ENCODE peak calls at places on chromosomes 13 and 19, in seven cellular contexts. One of them, this sample, is unnamed.

GRCh38 chr13:105735269-105735668 is 800.2 kb downstream of the EFNB2 start:
- DNase-seq in breast epithelium: no peak
- DNase-seq in fibroblast of pulmonary artery: no peak
- DNase-seq in BJ: no peak
- DNase-seq in A549: no peak
- DNase-seq in endodermal cell: no peak
- DNase-seq in left ventricle myocardium inferior: no peak
- DNase-seq in this sample: no peak

GRCh38 chr13:23470706-23471610 is 37.5 kb upstream of the SACS start:
- DNase-seq in breast epithelium: no peak
- DNase-seq in fibroblast of pulmonary artery: no peak
- DNase-seq in BJ: no peak
- DNase-seq in A549: no peak
- DNase-seq in endodermal cell: no peak
- DNase-seq in left ventricle myocardium inferior: no peak
- DNase-seq in this sample: peak

GRCh38 chr19:45607071-45608029 is 5.3 kb upstream of the GPR4 start:
- DNase-seq in breast epithelium: peak
- DNase-seq in fibroblast of pulmonary artery: peak
- DNase-seq in BJ: no peak
- DNase-seq in A549: peak
- DNase-seq in endodermal cell: peak
- DNase-seq in left ventricle myocardium inferior: peak
- DNase-seq in this sample: no peak

GRCh38 chr13:40445557-40445990 is 220.9 kb downstream of the FOXO1 start:
- DNase-seq in breast epithelium: no peak
- DNase-seq in fibroblast of pulmonary artery: peak
- DNase-seq in BJ: no peak
- DNase-seq in A549: no peak
- DNase-seq in endodermal cell: no peak
- DNase-seq in left ventricle myocardium inferior: peak
- DNase-seq in this sample: no peak

GRCh38 chr13:99506632-99507031 is 5.4 kb downstream of the TM9SF2 start:
- DNase-seq in breast epithelium: no peak
- DNase-seq in fibroblast of pulmonary artery: no peak
- DNase-seq in BJ: no peak
- DNase-seq in A549: no peak
- DNase-seq in endodermal cell: no peak
- DNase-seq in left ventricle myocardium inferior: no peak
- DNase-seq in this sample: no peak

GRCh38 chr19:17952041-17952976 is 14.6 kb upstream of the KCNN1 start:
- DNase-seq in breast epithelium: no peak
- DNase-seq in fibroblast of pulmonary artery: no peak
- DNase-seq in BJ: no peak
- DNase-seq in A549: no peak
- DNase-seq in endodermal cell: peak
- DNase-seq in left ventricle myocardium inferior: no peak
- DNase-seq in this sample: no peak

GRCh38 chr13:32535748-32536147 is 2.8 kb downstream of the N4BP2L2 start:
- DNase-seq in breast epithelium: no peak
- DNase-seq in fibroblast of pulmonary artery: no peak
- DNase-seq in BJ: no peak
- DNase-seq in A549: no peak
- DNase-seq in endodermal cell: no peak
- DNase-seq in left ventricle myocardium inferior: no peak
- DNase-seq in this sample: no peak

GRCh38 chr19:33916792-33917191 is 120.1 kb downstream of the KCTD15 start:
- DNase-seq in breast epithelium: no peak
- DNase-seq in fibroblast of pulmonary artery: no peak
- DNase-seq in BJ: no peak
- DNase-seq in A549: no peak
- DNase-seq in endodermal cell: no peak
- DNase-seq in left ventricle myocardium inferior: no peak
- DNase-seq in this sample: no peak

GRCh38 chr13:108270442-108270841 is 924 bp downstream of the TNFSF13B start:
- DNase-seq in breast epithelium: no peak
- DNase-seq in fibroblast of pulmonary artery: no peak
- DNase-seq in BJ: no peak
- DNase-seq in A549: no peak
- DNase-seq in endodermal cell: no peak
- DNase-seq in left ventricle myocardium inferior: no peak
- DNase-seq in this sample: no peak

GRCh38 chr19:11422163-11423068 is 3.3 kb upstream of the RGL3 start:
- DNase-seq in breast epithelium: peak
- DNase-seq in fibroblast of pulmonary artery: peak
- DNase-seq in BJ: peak
- DNase-seq in A549: peak
- DNase-seq in endodermal cell: peak
- DNase-seq in left ventricle myocardium inferior: peak
- DNase-seq in this sample: no peak

GRCh38 chr19:11418518-11419506 is at the start of gene RGL3:
- DNase-seq in breast epithelium: no peak
- DNase-seq in fibroblast of pulmonary artery: no peak
- DNase-seq in BJ: no peak
- DNase-seq in A549: no peak
- DNase-seq in endodermal cell: peak
- DNase-seq in left ventricle myocardium inferior: peak
- DNase-seq in this sample: no peak

GRCh38 chr19:11421607-11422098 is 2.5 kb upstream of the RGL3 start:
- DNase-seq in breast epithelium: no peak
- DNase-seq in fibroblast of pulmonary artery: no peak
- DNase-seq in BJ: no peak
- DNase-seq in A549: no peak
- DNase-seq in endodermal cell: peak
- DNase-seq in left ventricle myocardium inferior: peak
- DNase-seq in this sample: no peak

GRCh38 chr19:11420894-11421606 is 1.9 kb upstream of the RGL3 start:
- DNase-seq in breast epithelium: no peak
- DNase-seq in fibroblast of pulmonary artery: no peak
- DNase-seq in BJ: no peak
- DNase-seq in A549: no peak
- DNase-seq in endodermal cell: peak
- DNase-seq in left ventricle myocardium inferior: peak
- DNase-seq in this sample: no peak

DNA sequence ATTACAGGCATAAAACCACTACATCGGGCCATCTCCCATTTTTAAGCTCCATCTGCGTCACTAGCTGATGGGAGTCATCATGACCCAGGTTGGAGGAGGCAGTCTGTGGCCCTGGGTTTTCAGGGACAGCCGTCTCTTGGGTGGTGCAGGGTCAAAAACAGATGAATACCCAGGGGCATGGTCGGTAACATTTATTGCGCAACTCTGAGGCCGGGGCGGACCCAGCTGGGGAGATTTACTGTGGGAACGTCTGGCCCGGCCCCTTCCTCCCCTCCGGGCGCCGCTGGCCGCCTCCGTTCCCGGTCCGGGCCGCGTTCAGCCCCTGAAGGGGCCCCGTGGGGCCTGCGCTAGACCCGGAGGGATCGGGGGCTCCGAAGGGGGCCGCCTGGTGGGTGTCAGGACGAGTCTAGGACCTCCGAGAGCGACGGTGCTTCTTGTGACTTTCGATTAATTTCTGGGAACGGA is 1.3 kb upstream of the RGL3 start:
- DNase-seq in breast epithelium: no peak
- DNase-seq in fibroblast of pulmonary artery: peak
- DNase-seq in BJ: no peak
- DNase-seq in A549: no peak
- DNase-seq in endodermal cell: peak
- DNase-seq in left ventricle myocardium inferior: peak
- DNase-seq in this sample: no peak
- H3K4me3 ChIP-seq in breast epithelium: peak
- H3K4me3 ChIP-seq in fibroblast of pulmonary artery: peak
- H3K4me3 ChIP-seq in BJ: peak
- H3K4me3 ChIP-seq in A549: no peak
- H3K4me3 ChIP-seq in endodermal cell: peak
- H3K4me3 ChIP-seq in left ventricle myocardium inferior: peak
- H3K4me3 ChIP-seq in this sample: no peak

GRCh38 chr13:52141299-52141698 is 12.4 kb upstream of the NEK5 start:
- DNase-seq in breast epithelium: no peak
- DNase-seq in fibroblast of pulmonary artery: no peak
- DNase-seq in BJ: no peak
- DNase-seq in A549: no peak
- DNase-seq in endodermal cell: no peak
- DNase-seq in left ventricle myocardium inferior: no peak
- DNase-seq in this sample: no peak
- TF ChIP-seq CTCF in breast epithelium: no peak
- TF ChIP-seq CTCF in fibroblast of pulmonary artery: no peak
- TF ChIP-seq CTCF in BJ: no peak
- TF ChIP-seq CTCF in A549: no peak
- TF ChIP-seq CTCF in endodermal cell: peak
- TF ChIP-seq CTCF in left ventricle myocardium inferior: peak
- TF ChIP-seq CTCF in this sample: no peak

DNA sequence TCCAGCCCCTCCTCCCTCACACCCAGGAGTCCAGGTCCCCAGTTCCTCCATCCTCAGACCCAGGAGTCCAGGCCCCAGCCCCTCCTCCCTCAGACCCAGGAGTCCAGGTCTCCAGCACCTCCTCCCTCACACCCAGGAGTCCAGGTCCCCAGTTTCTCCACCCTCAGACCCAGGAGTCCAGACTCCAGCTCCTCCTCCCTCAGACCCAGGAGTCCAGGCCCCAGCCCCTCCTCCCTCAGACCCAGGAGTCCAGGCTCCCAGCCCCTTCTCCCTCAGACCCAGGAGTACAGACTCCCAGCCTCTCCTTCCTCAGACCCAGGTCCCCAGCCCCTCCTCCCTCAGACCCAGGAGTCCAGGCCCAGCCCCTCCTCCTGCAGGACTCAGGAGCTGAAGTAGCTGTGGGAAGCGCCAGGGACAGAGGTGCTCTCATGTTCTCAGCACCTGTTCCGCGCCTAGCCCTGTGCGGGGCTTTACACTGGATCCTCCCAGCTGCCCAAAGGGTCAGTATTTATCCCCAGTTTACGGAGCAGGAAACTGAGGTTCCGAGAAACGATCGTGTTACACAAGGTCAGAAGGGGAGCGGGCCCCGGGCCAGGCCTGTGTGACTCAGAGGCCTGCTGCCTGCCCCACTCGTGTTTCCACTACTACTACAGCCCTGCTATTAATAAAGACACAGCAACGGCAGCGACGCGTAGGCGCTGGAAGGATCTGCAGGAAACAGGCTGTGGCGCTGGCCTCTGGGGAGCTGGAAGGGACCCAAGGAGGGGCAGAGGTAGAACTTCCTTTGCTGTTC is 1.7 kb upstream of the SBK3 start:
- DNase-seq in breast epithelium: no peak
- DNase-seq in fibroblast of pulmonary artery: peak
- DNase-seq in BJ: peak
- DNase-seq in A549: no peak
- DNase-seq in endodermal cell: no peak
- DNase-seq in left ventricle myocardium inferior: peak
- DNase-seq in this sample: no peak
- H3K4me3 ChIP-seq in breast epithelium: no peak
- H3K4me3 ChIP-seq in fibroblast of pulmonary artery: no peak
- H3K4me3 ChIP-seq in BJ: no peak
- H3K4me3 ChIP-seq in A549: peak
- H3K4me3 ChIP-seq in endodermal cell: no peak
- H3K4me3 ChIP-seq in left ventricle myocardium inferior: peak
- H3K4me3 ChIP-seq in this sample: no peak

DNA sequence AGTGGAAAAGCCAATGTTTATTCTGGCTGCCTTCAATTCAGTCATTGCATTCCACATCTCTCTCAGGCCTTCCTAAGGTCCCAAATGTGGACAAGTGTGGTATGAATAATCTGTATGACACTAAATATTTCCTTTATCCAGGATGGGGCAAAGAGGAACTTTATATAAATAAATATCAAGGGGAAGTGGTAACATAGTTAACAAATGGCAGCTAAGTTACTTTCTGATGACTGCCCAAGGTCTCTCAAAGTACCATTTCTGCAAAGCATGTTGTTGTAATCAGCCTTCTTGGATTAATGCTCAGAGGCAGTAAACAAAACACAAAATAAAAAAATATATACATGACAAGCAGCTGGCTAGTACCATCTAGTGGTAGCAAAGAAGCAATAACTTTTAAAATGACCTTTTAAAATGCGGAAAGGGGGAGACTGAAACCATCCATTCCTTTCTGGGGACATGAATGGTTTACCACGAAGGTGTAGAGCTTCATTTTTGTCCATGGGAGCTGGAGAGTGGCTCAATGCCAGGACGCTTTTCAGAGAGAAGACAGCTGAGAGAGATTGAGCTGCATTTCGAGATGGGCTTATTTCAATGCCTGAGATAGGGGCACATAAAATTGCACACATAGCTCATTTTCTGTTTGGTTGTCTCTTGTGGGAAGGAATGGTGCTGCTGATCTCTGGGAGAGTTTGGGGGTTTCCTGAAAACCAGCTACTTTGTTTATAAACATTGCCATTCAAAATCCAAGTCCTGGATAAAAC is 259.2 kb downstream of the RFC3 start:
- DNase-seq in breast epithelium: no peak
- DNase-seq in fibroblast of pulmonary artery: peak
- DNase-seq in BJ: peak
- DNase-seq in A549: peak
- DNase-seq in endodermal cell: no peak
- DNase-seq in left ventricle myocardium inferior: no peak
- DNase-seq in this sample: no peak
- TF ChIP-seq CTCF in breast epithelium: peak
- TF ChIP-seq CTCF in fibroblast of pulmonary artery: peak
- TF ChIP-seq CTCF in BJ: peak
- TF ChIP-seq CTCF in A549: peak
- TF ChIP-seq CTCF in endodermal cell: peak
- TF ChIP-seq CTCF in left ventricle myocardium inferior: peak
- TF ChIP-seq CTCF in this sample: peak

DNA sequence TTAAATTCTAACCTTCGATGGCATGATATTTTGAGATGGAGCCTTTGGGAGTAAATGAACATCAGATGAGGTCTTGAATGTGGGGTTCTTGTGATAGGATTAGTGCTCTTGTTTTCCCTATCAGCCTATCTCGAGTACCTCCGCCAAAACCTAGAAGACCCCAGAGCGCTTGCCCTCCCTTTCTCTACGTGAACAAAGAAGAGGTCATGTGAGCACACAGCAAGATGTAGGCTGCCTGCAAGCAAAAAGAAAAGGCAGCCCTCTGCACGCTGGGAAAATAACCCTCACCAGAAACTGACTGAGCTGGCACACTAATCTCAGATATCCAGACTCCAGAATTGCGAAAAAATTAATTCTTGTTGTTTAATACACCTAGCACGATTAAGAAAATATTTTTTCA is 799.8 kb upstream of the SLC10A2 start:
- DNase-seq in breast epithelium: no peak
- DNase-seq in fibroblast of pulmonary artery: no peak
- DNase-seq in BJ: no peak
- DNase-seq in A549: no peak
- DNase-seq in endodermal cell: no peak
- DNase-seq in left ventricle myocardium inferior: no peak
- DNase-seq in this sample: no peak
- H3K4me3 ChIP-seq in breast epithelium: no peak
- H3K4me3 ChIP-seq in fibroblast of pulmonary artery: no peak
- H3K4me3 ChIP-seq in BJ: no peak
- H3K4me3 ChIP-seq in A549: no peak
- H3K4me3 ChIP-seq in endodermal cell: no peak
- H3K4me3 ChIP-seq in left ventricle myocardium inferior: no peak
- H3K4me3 ChIP-seq in this sample: no peak

GRCh38 chr19:58543826-58544590 is at the start of gene TRIM28:
- DNase-seq in breast epithelium: peak
- DNase-seq in fibroblast of pulmonary artery: peak
- DNase-seq in BJ: peak
- DNase-seq in A549: peak
- DNase-seq in endodermal cell: peak
- DNase-seq in left ventricle myocardium inferior: peak
- DNase-seq in this sample: peak
- TF ChIP-seq CTCF in breast epithelium: peak
- TF ChIP-seq CTCF in fibroblast of pulmonary artery: no peak
- TF ChIP-seq CTCF in BJ: no peak
- TF ChIP-seq CTCF in A549: no peak
- TF ChIP-seq CTCF in endodermal cell: peak
- TF ChIP-seq CTCF in left ventricle myocardium inferior: peak
- TF ChIP-seq CTCF in this sample: no peak

This sample was measured in LNCaP clone FGC.